ENCODE peak calls at places on chromosomes 2 and 18, in seven cellular contexts. Y, X, N, C, A, S and G are unnamed samples.
A peak's percentile ranks its signal among the peaks of the same experiment; 100 is the strongest.

GRCh38 chr18:76805221-76805620 is 17.1 kb upstream of the ZNF236 start:
- DNase-seq in X (no peak), S (no peak), N (no peak), Y (no peak), C (no peak), A (no peak), G (no peak)

GRCh38 chr2:48306409-48307284 is 223.3 kb upstream of the STON1 start:
- DNase-seq in X (no peak), S (no peak), Y (no peak), A (no peak), C (no peak), N (peak; percentile 28), G (no peak)

GRCh38 chr2:236875906-236876505 is 209.7 kb upstream of the COPS8 start:
- DNase-seq in S (no peak), Y (no peak), A (no peak), C (no peak), X (no peak), N (no peak), G (no peak)

GRCh38 chr2:88669371-88670214 is 21.9 kb upstream of the RPIA start:
- DNase-seq in A (no peak), N (no peak), S (no peak), Y (no peak), C (peak; percentile 34), X (peak; percentile 64), G (no peak)

GRCh38 chr2:111135910-111136297 is 15.2 kb downstream of the BCL2L11 start:
- DNase-seq in S (no peak), X (peak; percentile 40), N (no peak), A (no peak), Y (peak; percentile 26), C (no peak), G (no peak)

GRCh38 chr18:79507546-79508480 is 112.1 kb downstream of the NFATC1 start:
- DNase-seq in N (no peak), X (peak; percentile 25), S (no peak), A (no peak), C (no peak), Y (peak; percentile 87), G (no peak)

GRCh38 chr2:236085647-236086046 is 82.5 kb downstream of the GBX2 start:
- DNase-seq in S (no peak), C (no peak), X (no peak), A (no peak), N (no peak), Y (no peak), G (no peak)

GRCh38 chr2:229159405-229159804 is 111.7 kb downstream of the PID1 start:
- DNase-seq in S (no peak), C (no peak), A (no peak), X (no peak), N (no peak), Y (no peak), G (no peak)

GRCh38 chr2:39696838-39697237 is 31.1 kb downstream of the TMEM178A start:
- DNase-seq in N (peak; percentile 28), Y (peak; percentile 12), A (no peak), C (peak; percentile 71), X (peak; percentile 69), S (peak; percentile 68), G (peak; percentile 47)